ENCODE peak calls at places on chromosomes 16 and 17, in five cellular contexts. W, Y, S, P and R are unnamed samples.

GRCh38 chr17:9212376-9213310 is 191.3 kb downstream of the NTN1 start:
- DNase-seq in W (no peak), P (no peak), S (no peak), Y (no peak), R (no peak)

GRCh38 chr17:248337-249235 is 67.1 kb upstream of the DOC2B start:
- DNase-seq in S (no peak), W (peak), P (no peak), Y (no peak), R (no peak)

GRCh38 chr16:21283521-21284289 is 5.6 kb upstream of the CRYM start:
- DNase-seq in P (peak), Y (peak), S (peak), W (peak), R (peak)

GRCh38 chr16:72985148-72985882 is 62.6 kb downstream of the ZFHX3 start:
- DNase-seq in Y (peak), S (no peak), W (peak), P (no peak), R (no peak)

GRCh38 chr16:22188595-22189442 is 17.3 kb upstream of the EEF2K start:
- DNase-seq in Y (peak), W (peak), P (peak), S (peak), R (peak)

GRCh38 chr17:7560172-7561027 is 1.3 kb upstream of the SENP3 start:
- DNase-seq in W (peak), S (peak), P (peak), Y (peak), R (no peak)

GRCh38 chr16:85234310-85235235 is 122.3 kb upstream of the CIBAR2 start:
- DNase-seq in W (peak), Y (peak), P (peak), S (peak), R (no peak)

GRCh38 chr16:23905027-23905426 is 69.2 kb downstream of the PRKCB start:
- DNase-seq in P (peak), Y (no peak), S (no peak), W (peak), R (no peak)

GRCh38 chr17:68540981-68541380 is 28.8 kb downstream of the PRKAR1A start:
- DNase-seq in W (no peak), P (no peak), S (no peak), Y (no peak), R (no peak)

GRCh38 chr17:320809-321385 is 31.7 kb downstream of the RPH3AL start:
- DNase-seq in S (peak), W (peak), P (no peak), Y (no peak), R (no peak)

GRCh38 chr17:55140751-55141150 is 124.0 kb upstream of the HLF start:
- DNase-seq in Y (no peak), W (no peak), S (no peak), P (no peak), R (no peak)

GRCh38 chr16:12470311-12471229 is 333.1 kb downstream of the CPPED1 start:
- DNase-seq in S (no peak), P (peak), W (peak), Y (peak), R (no peak)

GRCh38 chr16:84446596-84447392 is 57.7 kb downstream of the MEAK7 start:
- DNase-seq in Y (no peak), S (no peak), P (no peak), W (peak), R (no peak)

GRCh38 chr16:2040450-2041105 is 7.1 kb downstream of the NTHL1 start:
- DNase-seq in P (no peak), W (no peak), Y (no peak), S (no peak), R (no peak)

GRCh38 chr16:55656695-55657092 is 906 bp downstream of the SLC6A2 start:
- DNase-seq in Y (no peak), W (no peak), S (no peak), P (no peak), R (no peak)

GRCh38 chr16:11572301-11572995 is 14.3 kb downstream of the LITAF start:
- DNase-seq in W (no peak), Y (no peak), S (no peak), P (no peak), R (no peak)

GRCh38 chr17:1460233-1460632 is 4.2 kb upstream of the CRK start:
- DNase-seq in Y (peak), W (peak), P (peak), S (peak), R (no peak)

GRCh38 chr17:62627904-62628603 is 584 bp downstream of the MRC2 start:
- DNase-seq in Y (peak), W (peak), P (peak), S (peak), R (peak)

GRCh38 chr17:17535957-17536356 is 39.8 kb upstream of the RASD1 start:
- DNase-seq in Y (peak), S (no peak), W (peak), P (no peak), R (no peak)

GRCh38 chr17:30344283-30345088 is 10.6 kb upstream of the TMIGD1 start:
- DNase-seq in S (peak), P (peak), Y (no peak), W (no peak), R (no peak)

GRCh38 chr16:80527297-80527696 is 13.5 kb upstream of the DYNLRB2 start:
- DNase-seq in S (peak), W (no peak), P (peak), Y (no peak), R (peak)

GRCh38 chr16:89669755-89670154 is 12.1 kb downstream of the SPATA33 start:
- DNase-seq in P (no peak), W (no peak), S (no peak), Y (no peak), R (no peak)

GRCh38 chr17:21756856-21757619 is 64.7 kb downstream of the KCNJ18 start:
- DNase-seq in Y (no peak), S (no peak), P (no peak), W (no peak), R (no peak)

DNA sequence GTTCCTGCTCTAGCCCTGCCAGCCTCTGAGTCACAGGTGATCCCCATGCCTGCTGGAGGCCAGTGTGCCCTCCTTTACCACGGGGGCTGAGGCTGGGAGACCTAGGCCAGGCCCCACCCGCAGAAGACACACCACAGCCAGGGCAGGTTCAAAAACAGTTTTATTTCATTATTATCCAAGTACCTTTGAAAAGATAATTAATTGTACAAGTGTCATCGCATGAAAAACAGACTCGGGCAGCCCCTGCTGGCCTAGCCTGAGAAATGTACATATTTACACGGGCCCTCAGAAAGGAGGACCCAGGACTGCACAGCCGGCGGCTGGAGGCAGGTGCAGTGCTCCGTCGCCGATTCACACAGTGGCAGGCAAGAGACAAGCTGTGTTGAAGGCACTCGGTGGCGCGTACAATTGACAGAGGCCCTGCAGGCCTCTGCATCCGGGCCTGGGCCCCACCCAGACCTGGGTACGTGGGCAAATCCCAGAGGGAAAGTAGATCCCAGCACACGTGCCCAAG is 4.4 kb downstream of the PDIA2 start:
- DNase-seq in S (no peak), W (no peak), P (no peak), Y (no peak), R (no peak)
- TF ChIP-seq CTCF in S (no peak), W (peak), P (no peak), Y (no peak), R (no peak)

GRCh38 chr17:81952792-81953228 is 5.8 kb upstream of the MYADML2 start:
- DNase-seq in Y (no peak), P (no peak), S (no peak), W (no peak), R (no peak)
- TF ChIP-seq CTCF in Y (no peak), P (no peak), S (no peak), W (no peak), R (no peak)

GRCh38 chr16:52235186-52235585 is 311.8 kb downstream of the TOX3 start:
- DNase-seq in S (no peak), P (no peak), Y (no peak), W (no peak), R (no peak)
- TF ChIP-seq CTCF in S (no peak), P (no peak), Y (no peak), W (no peak), R (no peak)

DNA sequence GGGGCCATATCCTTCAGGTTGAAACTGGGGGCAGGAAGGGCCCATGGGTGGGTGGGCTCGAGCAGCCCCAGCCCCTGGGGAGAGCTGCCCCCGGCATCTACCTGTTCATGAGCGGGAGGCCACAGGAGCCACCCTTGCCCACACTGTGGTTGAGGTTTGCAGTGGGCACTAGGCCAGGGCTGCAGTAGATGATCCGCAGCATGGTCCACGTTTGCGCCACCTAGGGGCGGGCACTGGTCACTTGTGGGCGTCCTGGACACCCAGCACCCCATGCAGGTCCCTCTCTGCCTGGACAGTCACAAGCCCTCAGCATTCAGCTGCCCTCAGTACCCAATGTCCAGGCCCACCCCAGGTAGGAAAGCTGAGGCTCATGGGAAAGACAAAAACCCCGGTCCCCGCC is 1.8 kb upstream of the JMJD8 start:
- DNase-seq in W (no peak), P (peak), Y (peak), S (peak), R (no peak)
- TF ChIP-seq CTCF in W (no peak), P (peak), Y (no peak), S (peak), R (peak)

DNA sequence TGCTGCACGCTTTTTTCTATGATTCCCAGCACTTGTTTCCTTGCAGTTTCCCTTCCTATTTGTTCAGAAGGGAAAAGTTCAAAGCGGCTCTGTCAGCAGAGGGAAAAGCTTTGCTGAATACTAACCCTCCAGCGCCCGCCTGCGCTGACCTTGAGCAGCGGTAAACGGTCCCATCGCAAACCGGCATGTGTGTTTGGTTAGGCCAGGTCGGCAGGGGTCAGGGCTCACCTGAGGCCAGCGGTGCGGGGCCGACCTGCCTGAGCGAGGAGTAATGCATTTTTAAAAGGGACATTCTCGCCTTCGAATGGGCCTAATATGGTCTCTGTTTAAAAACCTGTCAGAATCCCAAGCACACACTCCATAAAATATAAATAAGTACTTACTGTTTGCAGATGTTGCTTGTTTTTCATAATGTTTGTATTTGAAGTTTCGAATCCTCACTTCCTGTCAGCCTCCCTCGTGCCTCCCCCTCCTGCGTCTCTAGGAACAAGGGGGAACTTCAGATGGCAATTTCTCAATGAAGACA is 110.1 kb downstream of the IRX3 start:
- DNase-seq in P (no peak), Y (no peak), S (no peak), W (no peak), R (no peak)
- TF ChIP-seq CTCF in P (no peak), Y (no peak), S (no peak), W (no peak), R (no peak)